ENCODE peak calls at places on chromosomes 6 and 20, in four cellular contexts. A, D, L and G are unnamed samples.

GRCh38 chr6:43801489-43802181 is 31.6 kb downstream of the VEGFA start:
- DNase-seq in D (no peak), L (no peak), A (no peak), G (no peak)

GRCh38 chr6:138991206-138991605 is 3.2 kb upstream of the REPS1 start:
- DNase-seq in D (no peak), L (no peak), A (no peak), G (no peak)

GRCh38 chr6:147758305-147758704 is 249.8 kb downstream of the SAMD5 start:
- DNase-seq in D (no peak), L (no peak), A (no peak), G (no peak)

GRCh38 chr20:58888521-58889333 is 36.2 kb downstream of the GNAS start:
- DNase-seq in L (peak), D (peak), A (peak), G (peak)

GRCh38 chr6:170003027-170003426 is 251.6 kb downstream of the ERMARD start:
- DNase-seq in L (no peak), A (no peak), D (no peak), G (no peak)

GRCh38 chr6:97186416-97186999 is 96.5 kb downstream of the MMS22L start:
- DNase-seq in D (peak), A (peak), L (peak), G (peak)

GRCh38 chr6:142316791-142317368 is 15.1 kb downstream of the ADGRG6 start:
- DNase-seq in A (no peak), L (no peak), D (no peak), G (no peak)

GRCh38 chr6:5517781-5518180 is 256.5 kb downstream of the FARS2 start:
- DNase-seq in L (no peak), D (no peak), A (no peak), G (no peak)

GRCh38 chr20:17835240-17835940 is 133.2 kb downstream of the SNX5 start:
- DNase-seq in D (no peak), L (peak), A (peak), G (peak)

GRCh38 chr6:100673641-100674040 is 207.5 kb downstream of the ASCC3 start:
- DNase-seq in L (no peak), D (no peak), A (no peak), G (no peak)

GRCh38 chr6:169266746-169267629 is 13.3 kb upstream of the THBS2 start:
- DNase-seq in A (no peak), D (no peak), L (peak), G (no peak)

GRCh38 chr6:19327684-19328083 is 509.5 kb upstream of the ID4 start:
- DNase-seq in L (no peak), D (no peak), A (no peak), G (no peak)

GRCh38 chr6:143160439-143161220 is 99.9 kb downstream of the AIG1 start:
- DNase-seq in L (no peak), D (no peak), A (no peak), G (no peak)

GRCh38 chr6:136465766-136466303 is 84.4 kb downstream of the MAP7 start:
- DNase-seq in D (no peak), A (no peak), L (no peak), G (peak)

GRCh38 chr20:52405417-52405816 is 213.8 kb upstream of the ZFP64 start:
- DNase-seq in D (no peak), L (no peak), A (no peak), G (no peak)

GRCh38 chr20:31580706-31581105 is 24.4 kb upstream of the ID1 start:
- DNase-seq in D (no peak), A (no peak), L (no peak), G (no peak)

GRCh38 chr6:151284012-151284411 is 44.2 kb downstream of the AKAP12 start:
- DNase-seq in L (no peak), A (no peak), D (no peak), G (no peak)

GRCh38 chr6:90175627-90176538 is 120.8 kb downstream of the BACH2 start:
- DNase-seq in D (no peak), A (no peak), L (no peak), G (no peak)

GRCh38 chr6:17103715-17104114 is 1.9 kb downstream of the STMND1 start:
- DNase-seq in L (no peak), D (no peak), A (no peak), G (no peak)

GRCh38 chr6:97630592-97630991 is 347.6 kb upstream of the MMS22L start:
- DNase-seq in L (no peak), A (no peak), D (no peak), G (no peak)

GRCh38 chr6:28336284-28337024 is 506 bp upstream of the ZSCAN31 start:
- DNase-seq in D (no peak), A (no peak), L (no peak), G (no peak)

GRCh38 chr6:107118976-107119375 is 3.7 kb upstream of the BEND3 start:
- DNase-seq in D (no peak), L (no peak), A (no peak), G (no peak)

GRCh38 chr6:34079899-34080298 is 66.0 kb downstream of the GRM4 start:
- DNase-seq in L (no peak), D (no peak), A (no peak), G (no peak)

GRCh38 chr6:56911847-56912246 is 43.1 kb upstream of the BEND6 start:
- DNase-seq in L (peak), A (no peak), D (no peak), G (peak)

GRCh38 chr6:116064626-116065025 is 3.9 kb upstream of the FRK start:
- DNase-seq in L (no peak), A (no peak), D (no peak), G (no peak)

GRCh38 chr6:110068592-110068967 is 90.5 kb downstream of the GPR6 start:
- DNase-seq in A (no peak), L (no peak), D (no peak), G (no peak)

GRCh38 chr6:113994934-113995342 is 24.0 kb upstream of the HDAC2 start:
- DNase-seq in L (peak), D (peak), A (no peak), G (peak)

GRCh38 chr20:49712918-49713778 is 530 bp downstream of the B4GALT5 start:
- DNase-seq in A (no peak), L (no peak), D (peak), G (peak)

GRCh38 chr6:138086573-138087196 is 20.5 kb downstream of the PERP start:
- DNase-seq in D (no peak), A (no peak), L (no peak), G (no peak)